ENCODE peak calls at places on chromosomes 16 and 17, in six cellular contexts. One of them, this sample, is unnamed.

GRCh38 chr16:46972429-46972970 is 974 bp downstream of the DNAJA2 start:
- DNase-seq in CD8-positive, alpha-beta T cell: no peak
- DNase-seq in GM03348: peak; percentile 57
- DNase-seq in RPMI8226: peak; percentile 38
- DNase-seq in T1000: no peak
- DNase-seq in GF-D8: no peak
- DNase-seq in this sample: peak; percentile 33

GRCh38 chr16:29862383-29862883 is 593 bp downstream of the CDIPT start:
- DNase-seq in CD8-positive, alpha-beta T cell: no peak
- DNase-seq in GM03348: peak; percentile 43
- DNase-seq in RPMI8226: peak; percentile 41
- DNase-seq in T1000: no peak
- DNase-seq in GF-D8: no peak
- DNase-seq in this sample: no peak

GRCh38 chr17:76561332-76561731 is 21.5 kb downstream of the PRCD start:
- DNase-seq in CD8-positive, alpha-beta T cell: no peak
- DNase-seq in GM03348: no peak
- DNase-seq in RPMI8226: no peak
- DNase-seq in T1000: no peak
- DNase-seq in GF-D8: no peak
- DNase-seq in this sample: no peak

GRCh38 chr17:62666801-62667591 is 39.5 kb downstream of the MRC2 start:
- DNase-seq in CD8-positive, alpha-beta T cell: no peak
- DNase-seq in GM03348: no peak
- DNase-seq in RPMI8226: no peak
- DNase-seq in T1000: no peak
- DNase-seq in GF-D8: no peak
- DNase-seq in this sample: no peak

GRCh38 chr17:45277992-45278391 is 16.1 kb upstream of the SPATA32 start:
- DNase-seq in CD8-positive, alpha-beta T cell: no peak
- DNase-seq in GM03348: no peak
- DNase-seq in RPMI8226: no peak
- DNase-seq in T1000: no peak
- DNase-seq in GF-D8: no peak
- DNase-seq in this sample: no peak

GRCh38 chr16:9761870-9762269 is 420.4 kb downstream of the GRIN2A start:
- DNase-seq in CD8-positive, alpha-beta T cell: no peak
- DNase-seq in GM03348: no peak
- DNase-seq in RPMI8226: no peak
- DNase-seq in T1000: no peak
- DNase-seq in GF-D8: no peak
- DNase-seq in this sample: no peak

GRCh38 chr17:27481327-27481726 is 25.1 kb downstream of the KSR1 start:
- DNase-seq in CD8-positive, alpha-beta T cell: peak; percentile 50
- DNase-seq in GM03348: no peak
- DNase-seq in RPMI8226: no peak
- DNase-seq in T1000: no peak
- DNase-seq in GF-D8: peak; percentile 8
- DNase-seq in this sample: no peak

GRCh38 chr17:48071654-48072053 is 23.5 kb downstream of the NFE2L1 start:
- DNase-seq in CD8-positive, alpha-beta T cell: no peak
- DNase-seq in GM03348: no peak
- DNase-seq in RPMI8226: no peak
- DNase-seq in T1000: no peak
- DNase-seq in GF-D8: no peak
- DNase-seq in this sample: no peak

GRCh38 chr16:77336637-77337036 is 98.2 kb downstream of the ADAMTS18 start:
- DNase-seq in CD8-positive, alpha-beta T cell: no peak
- DNase-seq in GM03348: no peak
- DNase-seq in RPMI8226: no peak
- DNase-seq in T1000: no peak
- DNase-seq in GF-D8: no peak
- DNase-seq in this sample: no peak

GRCh38 chr17:56890906-56891674 is 22.8 kb downstream of the TRIM25 start:
- DNase-seq in CD8-positive, alpha-beta T cell: no peak
- DNase-seq in GM03348: no peak
- DNase-seq in RPMI8226: no peak
- DNase-seq in T1000: no peak
- DNase-seq in GF-D8: no peak
- DNase-seq in this sample: no peak

GRCh38 chr16:74738134-74738541 is 36.5 kb downstream of the FA2H start:
- DNase-seq in CD8-positive, alpha-beta T cell: no peak
- DNase-seq in GM03348: no peak
- DNase-seq in RPMI8226: no peak
- DNase-seq in T1000: peak; percentile 8
- DNase-seq in GF-D8: no peak
- DNase-seq in this sample: peak; percentile 74

GRCh38 chr16:22098538-22099255 is 6.4 kb downstream of the VWA3A start:
- DNase-seq in CD8-positive, alpha-beta T cell: no peak
- DNase-seq in GM03348: peak; percentile 80
- DNase-seq in RPMI8226: peak; percentile 70
- DNase-seq in T1000: no peak
- DNase-seq in GF-D8: peak; percentile 8
- DNase-seq in this sample: peak; percentile 25

GRCh38 chr17:64455993-64456885 is 7.3 kb downstream of the MILR1 start:
- DNase-seq in CD8-positive, alpha-beta T cell: no peak
- DNase-seq in GM03348: no peak
- DNase-seq in RPMI8226: peak; percentile 44
- DNase-seq in T1000: no peak
- DNase-seq in GF-D8: peak; percentile 29
- DNase-seq in this sample: no peak

GRCh38 chr17:41754066-41754465 is 19.6 kb upstream of the HAP1 start:
- DNase-seq in CD8-positive, alpha-beta T cell: no peak
- DNase-seq in GM03348: no peak
- DNase-seq in RPMI8226: no peak
- DNase-seq in T1000: no peak
- DNase-seq in GF-D8: no peak
- DNase-seq in this sample: no peak

GRCh38 chr16:63613701-63614100 is 1508.2 kb downstream of the CDH11 start:
- DNase-seq in CD8-positive, alpha-beta T cell: no peak
- DNase-seq in GM03348: no peak
- DNase-seq in RPMI8226: no peak
- DNase-seq in T1000: no peak
- DNase-seq in GF-D8: no peak
- DNase-seq in this sample: no peak

GRCh38 chr16:26963109-26963508 is 103.6 kb upstream of the C16orf82 start:
- DNase-seq in CD8-positive, alpha-beta T cell: no peak
- DNase-seq in GM03348: peak; percentile 22
- DNase-seq in RPMI8226: peak; percentile 24
- DNase-seq in T1000: no peak
- DNase-seq in GF-D8: no peak
- DNase-seq in this sample: peak; percentile 9

GRCh38 chr16:48347191-48347860 is 37.9 kb downstream of the SIAH1 start:
- DNase-seq in CD8-positive, alpha-beta T cell: no peak
- DNase-seq in GM03348: no peak
- DNase-seq in RPMI8226: no peak
- DNase-seq in T1000: no peak
- DNase-seq in GF-D8: no peak
- DNase-seq in this sample: no peak

GRCh38 chr17:50346313-50347086 is 574 bp downstream of the XYLT2 start:
- DNase-seq in CD8-positive, alpha-beta T cell: no peak
- DNase-seq in GM03348: peak; percentile 65
- DNase-seq in RPMI8226: peak; percentile 56
- DNase-seq in T1000: no peak
- DNase-seq in GF-D8: peak; percentile 9
- DNase-seq in this sample: peak; percentile 67

GRCh38 chr16:88315543-88316105 is 67.1 kb upstream of the ZNF469 start:
- DNase-seq in CD8-positive, alpha-beta T cell: no peak
- DNase-seq in GM03348: peak; percentile 69
- DNase-seq in RPMI8226: peak; percentile 11
- DNase-seq in T1000: no peak
- DNase-seq in GF-D8: no peak
- DNase-seq in this sample: peak; percentile 81

GRCh38 chr16:55048745-55049144 is 118.1 kb downstream of the IRX5 start:
- DNase-seq in CD8-positive, alpha-beta T cell: no peak
- DNase-seq in GM03348: no peak
- DNase-seq in RPMI8226: no peak
- DNase-seq in T1000: no peak
- DNase-seq in GF-D8: no peak
- DNase-seq in this sample: no peak

GRCh38 chr17:16419074-16419928 is 3.9 kb downstream of the TRPV2 start:
- DNase-seq in CD8-positive, alpha-beta T cell: peak; percentile 37
- DNase-seq in GM03348: peak; percentile 83
- DNase-seq in RPMI8226: no peak
- DNase-seq in T1000: peak; percentile 58
- DNase-seq in GF-D8: no peak
- DNase-seq in this sample: peak; percentile 87

GRCh38 chr16:50467943-50468748 is 80.0 kb upstream of the NKD1 start:
- DNase-seq in CD8-positive, alpha-beta T cell: no peak
- DNase-seq in GM03348: peak; percentile 29
- DNase-seq in RPMI8226: peak; percentile 57
- DNase-seq in T1000: no peak
- DNase-seq in GF-D8: no peak
- DNase-seq in this sample: no peak

GRCh38 chr17:50110591-50111349 is 15.6 kb downstream of the PDK2 start:
- DNase-seq in CD8-positive, alpha-beta T cell: no peak
- DNase-seq in GM03348: no peak
- DNase-seq in RPMI8226: no peak
- DNase-seq in T1000: no peak
- DNase-seq in GF-D8: no peak
- DNase-seq in this sample: no peak

GRCh38 chr17:5785343-5785742 is 201.0 kb upstream of the NLRP1 start:
- DNase-seq in CD8-positive, alpha-beta T cell: no peak
- DNase-seq in GM03348: peak; percentile 61
- DNase-seq in RPMI8226: no peak
- DNase-seq in T1000: no peak
- DNase-seq in GF-D8: no peak
- DNase-seq in this sample: no peak

GRCh38 chr16:53415504-53415903 is 18.8 kb upstream of the RBL2 start:
- DNase-seq in CD8-positive, alpha-beta T cell: no peak
- DNase-seq in GM03348: no peak
- DNase-seq in RPMI8226: peak; percentile 61
- DNase-seq in T1000: no peak
- DNase-seq in GF-D8: no peak
- DNase-seq in this sample: peak; percentile 12

GRCh38 chr17:4485676-4486646 is 12.7 kb upstream of the SPNS2 start:
- DNase-seq in CD8-positive, alpha-beta T cell: peak; percentile 49
- DNase-seq in GM03348: no peak
- DNase-seq in RPMI8226: no peak
- DNase-seq in T1000: no peak
- DNase-seq in GF-D8: peak; percentile 29
- DNase-seq in this sample: no peak

GRCh38 chr17:76735006-76735405 is 2.1 kb downstream of the SRSF2 start:
- DNase-seq in CD8-positive, alpha-beta T cell: no peak
- DNase-seq in GM03348: no peak
- DNase-seq in RPMI8226: peak; percentile 70
- DNase-seq in T1000: no peak
- DNase-seq in GF-D8: peak; percentile 22
- DNase-seq in this sample: no peak

GRCh38 chr16:1070084-1070987 is 2.2 kb upstream of the SSTR5 start:
- DNase-seq in CD8-positive, alpha-beta T cell: no peak
- DNase-seq in GM03348: no peak
- DNase-seq in RPMI8226: no peak
- DNase-seq in T1000: no peak
- DNase-seq in GF-D8: no peak
- DNase-seq in this sample: no peak

GRCh38 chr17:50953831-50954601 is 87.9 kb upstream of the TOB1 start:
- DNase-seq in CD8-positive, alpha-beta T cell: no peak
- DNase-seq in GM03348: peak; percentile 53
- DNase-seq in RPMI8226: no peak
- DNase-seq in T1000: no peak
- DNase-seq in GF-D8: no peak
- DNase-seq in this sample: no peak

GRCh38 chr17:5499790-5500189 is 13.4 kb downstream of the MIS12 start:
- DNase-seq in CD8-positive, alpha-beta T cell: no peak
- DNase-seq in GM03348: peak; percentile 24
- DNase-seq in RPMI8226: no peak
- DNase-seq in T1000: no peak
- DNase-seq in GF-D8: no peak
- DNase-seq in this sample: no peak

GRCh38 chr16:80909720-80910119 is 97.0 kb downstream of the CMC2 start:
- DNase-seq in CD8-positive, alpha-beta T cell: no peak
- DNase-seq in GM03348: no peak
- DNase-seq in RPMI8226: no peak
- DNase-seq in T1000: no peak
- DNase-seq in GF-D8: no peak
- DNase-seq in this sample: no peak

GRCh38 chr17:78398390-78398789 is 19.9 kb downstream of the PGS1 start:
- DNase-seq in CD8-positive, alpha-beta T cell: no peak
- DNase-seq in GM03348: no peak
- DNase-seq in RPMI8226: no peak
- DNase-seq in T1000: no peak
- DNase-seq in GF-D8: no peak
- DNase-seq in this sample: no peak

GRCh38 chr17:31672161-31672819 is 186.8 kb downstream of the COPRS start:
- DNase-seq in CD8-positive, alpha-beta T cell: no peak
- DNase-seq in GM03348: no peak
- DNase-seq in RPMI8226: no peak
- DNase-seq in T1000: no peak
- DNase-seq in GF-D8: no peak
- DNase-seq in this sample: no peak

GRCh38 chr16:48963306-48963705 is 318.3 kb downstream of the CBLN1 start:
- DNase-seq in CD8-positive, alpha-beta T cell: no peak
- DNase-seq in GM03348: peak; percentile 40
- DNase-seq in RPMI8226: no peak
- DNase-seq in T1000: no peak
- DNase-seq in GF-D8: no peak
- DNase-seq in this sample: peak; percentile 60